ENCODE peak calls at places on chromosomes 7 and 10, in seven cellular contexts. One of them, this sample, is unnamed.

GRCh38 chr7:114086906-114087651 is 168.3 kb upstream of the PPP1R3A start:
- DNase-seq in RWPE1: no peak
- DNase-seq in T-helper 9 cell: no peak
- DNase-seq in H7: peak; percentile 35
- DNase-seq in HTR-8/SVneo: no peak
- DNase-seq in DMS79 treated with DMSO at 0.1 percent for 48 hours: peak; percentile 4
- DNase-seq in Peyer's patch: peak; percentile 68
- DNase-seq in this sample: peak; percentile 73

GRCh38 chr10:126090911-126091728 is 194.8 kb downstream of the FANK1 start:
- DNase-seq in RWPE1: peak; percentile 96
- DNase-seq in T-helper 9 cell: no peak
- DNase-seq in H7: no peak
- DNase-seq in HTR-8/SVneo: peak; percentile 46
- DNase-seq in DMS79 treated with DMSO at 0.1 percent for 48 hours: no peak
- DNase-seq in Peyer's patch: no peak
- DNase-seq in this sample: no peak

GRCh38 chr10:23742368-23742767 is 303.5 kb downstream of the OTUD1 start:
- DNase-seq in RWPE1: no peak
- DNase-seq in T-helper 9 cell: no peak
- DNase-seq in H7: no peak
- DNase-seq in HTR-8/SVneo: no peak
- DNase-seq in DMS79 treated with DMSO at 0.1 percent for 48 hours: no peak
- DNase-seq in Peyer's patch: no peak
- DNase-seq in this sample: peak; percentile 25

GRCh38 chr10:130432271-130432670 is 296.1 kb downstream of the GLRX3 start:
- DNase-seq in RWPE1: no peak
- DNase-seq in T-helper 9 cell: no peak
- DNase-seq in H7: no peak
- DNase-seq in HTR-8/SVneo: no peak
- DNase-seq in DMS79 treated with DMSO at 0.1 percent for 48 hours: no peak
- DNase-seq in Peyer's patch: no peak
- DNase-seq in this sample: no peak

GRCh38 chr10:5413012-5413938 is 918 bp downstream of the NET1 start:
- DNase-seq in RWPE1: peak; percentile 58
- DNase-seq in T-helper 9 cell: no peak
- DNase-seq in H7: no peak
- DNase-seq in HTR-8/SVneo: peak; percentile 33
- DNase-seq in DMS79 treated with DMSO at 0.1 percent for 48 hours: peak; percentile 13
- DNase-seq in Peyer's patch: peak; percentile 51
- DNase-seq in this sample: no peak

GRCh38 chr10:65675236-65675635 is 1250.6 kb upstream of the LRRTM3 start:
- DNase-seq in RWPE1: no peak
- DNase-seq in T-helper 9 cell: no peak
- DNase-seq in H7: no peak
- DNase-seq in HTR-8/SVneo: no peak
- DNase-seq in DMS79 treated with DMSO at 0.1 percent for 48 hours: no peak
- DNase-seq in Peyer's patch: no peak
- DNase-seq in this sample: no peak

GRCh38 chr10:71372882-71373495 is 23.7 kb upstream of the CDH23 start:
- DNase-seq in RWPE1: no peak
- DNase-seq in T-helper 9 cell: no peak
- DNase-seq in H7: no peak
- DNase-seq in HTR-8/SVneo: no peak
- DNase-seq in DMS79 treated with DMSO at 0.1 percent for 48 hours: no peak
- DNase-seq in Peyer's patch: no peak
- DNase-seq in this sample: peak; percentile 48

GRCh38 chr7:120981888-120982615 is 6.5 kb upstream of the CPED1 start:
- DNase-seq in RWPE1: no peak
- DNase-seq in T-helper 9 cell: no peak
- DNase-seq in H7: peak; percentile 16
- DNase-seq in HTR-8/SVneo: no peak
- DNase-seq in DMS79 treated with DMSO at 0.1 percent for 48 hours: no peak
- DNase-seq in Peyer's patch: no peak
- DNase-seq in this sample: no peak

GRCh38 chr7:73701357-73701995 is 18.0 kb downstream of the STX1A start:
- DNase-seq in RWPE1: no peak
- DNase-seq in T-helper 9 cell: no peak
- DNase-seq in H7: peak; percentile 95
- DNase-seq in HTR-8/SVneo: no peak
- DNase-seq in DMS79 treated with DMSO at 0.1 percent for 48 hours: no peak
- DNase-seq in Peyer's patch: peak; percentile 86
- DNase-seq in this sample: no peak

GRCh38 chr10:89946106-89946505 is 244.7 kb downstream of the KIF20B start:
- DNase-seq in RWPE1: no peak
- DNase-seq in T-helper 9 cell: no peak
- DNase-seq in H7: no peak
- DNase-seq in HTR-8/SVneo: no peak
- DNase-seq in DMS79 treated with DMSO at 0.1 percent for 48 hours: no peak
- DNase-seq in Peyer's patch: no peak
- DNase-seq in this sample: peak; percentile 69

GRCh38 chr7:50791363-50791762 is 8.7 kb upstream of the GRB10 start:
- DNase-seq in RWPE1: no peak
- DNase-seq in T-helper 9 cell: no peak
- DNase-seq in H7: no peak
- DNase-seq in HTR-8/SVneo: no peak
- DNase-seq in DMS79 treated with DMSO at 0.1 percent for 48 hours: no peak
- DNase-seq in Peyer's patch: no peak
- DNase-seq in this sample: no peak

GRCh38 chr7:77327067-77327931 is 88.8 kb downstream of the GSAP start:
- DNase-seq in RWPE1: peak; percentile 87
- DNase-seq in T-helper 9 cell: no peak
- DNase-seq in H7: no peak
- DNase-seq in HTR-8/SVneo: no peak
- DNase-seq in DMS79 treated with DMSO at 0.1 percent for 48 hours: peak; percentile 36
- DNase-seq in Peyer's patch: no peak
- DNase-seq in this sample: peak; percentile 49

GRCh38 chr7:153446490-153446889 is 605.7 kb upstream of the DPP6 start:
- DNase-seq in RWPE1: no peak
- DNase-seq in T-helper 9 cell: no peak
- DNase-seq in H7: no peak
- DNase-seq in HTR-8/SVneo: no peak
- DNase-seq in DMS79 treated with DMSO at 0.1 percent for 48 hours: no peak
- DNase-seq in Peyer's patch: no peak
- DNase-seq in this sample: no peak

GRCh38 chr7:140645166-140645565 is 4.6 kb upstream of the DENND2A start:
- DNase-seq in RWPE1: no peak
- DNase-seq in T-helper 9 cell: no peak
- DNase-seq in H7: peak; percentile 84
- DNase-seq in HTR-8/SVneo: no peak
- DNase-seq in DMS79 treated with DMSO at 0.1 percent for 48 hours: no peak
- DNase-seq in Peyer's patch: no peak
- DNase-seq in this sample: no peak

This sample was measured in MM.1S.